ENCODE peak calls at places on chromosome 19, in seven cellular contexts. L is activated naive CD4-positive, alpha-beta T cell treated with anti-CD3 and anti-CD28 coated beads, Interleukin-2, amount 50 U/mL, for 16 hours; O is NCI-H446; X is endodermal cell; Z is ureter; H is activated CD4-positive, alpha-beta T cell treated with anti-CD3 and anti-CD28 coated beads for 36 hours; R is KBM-7. T is an unnamed sample.

GRCh38 chr19:6061420-6062130 is 48.7 kb downstream of the RFX2 start:
- DNase-seq in L (no peak), R (no peak), X (peak), O (no peak), Z (peak), H (no peak), T (no peak)

GRCh38 chr19:49642488-49643035 is 553 bp downstream of the SCAF1 start:
- DNase-seq in H (no peak), R (no peak), O (no peak), L (no peak), Z (no peak), X (no peak), T (no peak)

GRCh38 chr19:8151499-8152035 is 2.2 kb upstream of the FBN3 start:
- DNase-seq in L (no peak), Z (no peak), X (no peak), O (no peak), R (no peak), H (no peak), T (no peak)

GRCh38 chr19:3142938-3143337 is 7.1 kb downstream of the GNA15 start:
- DNase-seq in X (no peak), L (no peak), R (no peak), O (no peak), H (no peak), Z (no peak), T (no peak)

GRCh38 chr19:39083599-39083982 is 577 bp upstream of the ACP7 start:
- DNase-seq in X (peak), O (no peak), H (no peak), Z (no peak), L (no peak), R (no peak), T (no peak)

GRCh38 chr19:4676955-4677731 is 7.0 kb upstream of the MYDGF start:
- DNase-seq in X (peak), R (peak), H (peak), O (no peak), Z (no peak), L (no peak), T (no peak)

GRCh38 chr19:48511800-48512503 is at the start of gene LMTK3:
- DNase-seq in Z (peak), O (peak), R (peak), X (no peak), H (peak), L (peak), T (peak)

GRCh38 chr19:47691782-47692181 is 21.4 kb upstream of the EHD2 start:
- DNase-seq in X (no peak), R (no peak), L (no peak), O (no peak), Z (no peak), H (no peak), T (no peak)

GRCh38 chr19:36488118-36488815 is 1.1 kb downstream of the ZNF566 start:
- DNase-seq in X (no peak), Z (no peak), H (peak), L (no peak), R (no peak), O (no peak), T (no peak)

GRCh38 chr19:2751438-2751830 is 11.6 kb upstream of the SLC39A3 start:
- DNase-seq in L (no peak), H (no peak), X (no peak), O (no peak), R (no peak), Z (no peak), T (no peak)

GRCh38 chr19:52941941-52942370 is 18.7 kb upstream of the ZNF888 start:
- DNase-seq in Z (no peak), H (peak), O (no peak), L (peak), X (peak), R (no peak), T (no peak)

GRCh38 chr19:16447015-16447384 is 24.8 kb downstream of the EPS15L1 start:
- DNase-seq in X (no peak), O (no peak), R (peak), Z (peak), H (peak), L (no peak), T (peak)

GRCh38 chr19:32675720-32676185 is at the start of gene RGS9BP:
- DNase-seq in Z (peak), X (peak), H (peak), R (peak), O (peak), L (peak), T (peak)

GRCh38 chr19:38032151-38032550 is 125.1 kb downstream of the SIPA1L3 start:
- DNase-seq in X (no peak), O (no peak), H (no peak), R (no peak), L (no peak), Z (no peak), T (no peak)

GRCh38 chr19:49801966-49802661 is 11.0 kb downstream of the FUZ start:
- DNase-seq in H (no peak), X (peak), R (no peak), Z (peak), L (no peak), O (peak), T (no peak)

GRCh38 chr19:51654783-51655182 is 8.2 kb upstream of the SIGLEC14 start:
- DNase-seq in R (no peak), L (no peak), X (no peak), O (no peak), Z (no peak), H (no peak), T (no peak)

GRCh38 chr19:17402982-17403855 is 2.2 kb downstream of the BST2 start:
- DNase-seq in X (peak), R (no peak), O (no peak), Z (no peak), L (peak), H (peak), T (peak)

GRCh38 chr19:37925212-37925611 is 18.2 kb downstream of the SIPA1L3 start:
- DNase-seq in O (no peak), L (no peak), Z (no peak), R (no peak), X (no peak), H (no peak), T (no peak)

GRCh38 chr19:18520848-18521691 is 800 bp downstream of the ELL start:
- DNase-seq in Z (peak), L (no peak), X (peak), R (no peak), O (no peak), H (peak), T (peak)

T was measured in activated CD8-positive, alpha-beta memory T cell treated with anti-CD3 and anti-CD28 coated beads, Interleukin-2, amount 50 U/mL, for 4 hours.